ENCODE peak calls at places on chromosomes 4 and X, in four cellular contexts. One of them, this sample, is unnamed.

GRCh38 chr4:60216752-60217151 is 983.4 kb upstream of the ADGRL3 start:
- DNase-seq in GM12878: no peak
- DNase-seq in AG10803: no peak
- DNase-seq in astrocyte of the spinal cord: peak; percentile 47
- DNase-seq in this sample: no peak

GRCh38 chr4:145071560-145071959 is 26.4 kb downstream of the ANAPC10 start:
- DNase-seq in GM12878: no peak
- DNase-seq in AG10803: no peak
- DNase-seq in astrocyte of the spinal cord: no peak
- DNase-seq in this sample: no peak

GRCh38 chr4:177574446-177574845 is 132.2 kb upstream of the AGA start:
- DNase-seq in GM12878: no peak
- DNase-seq in AG10803: no peak
- DNase-seq in astrocyte of the spinal cord: peak; percentile 22
- DNase-seq in this sample: no peak

GRCh38 chr4:98556451-98556850 is 102.0 kb downstream of the TSPAN5 start:
- DNase-seq in GM12878: no peak
- DNase-seq in AG10803: peak; percentile 43
- DNase-seq in astrocyte of the spinal cord: no peak
- DNase-seq in this sample: no peak

GRCh38 chrX:24203072-24203808 is 53.7 kb downstream of the ZFX start:
- DNase-seq in GM12878: no peak
- DNase-seq in AG10803: no peak
- DNase-seq in astrocyte of the spinal cord: no peak
- DNase-seq in this sample: no peak

GRCh38 chrX:12210196-12210815 is 72.0 kb downstream of the FRMPD4 start:
- DNase-seq in GM12878: no peak
- DNase-seq in AG10803: peak; percentile 70
- DNase-seq in astrocyte of the spinal cord: peak; percentile 73
- DNase-seq in this sample: no peak

GRCh38 chr4:19577121-19577520 is 674.6 kb upstream of the SLIT2 start:
- DNase-seq in GM12878: no peak
- DNase-seq in AG10803: peak; percentile 74
- DNase-seq in astrocyte of the spinal cord: peak; percentile 7
- DNase-seq in this sample: no peak

GRCh38 chr4:28557755-28558154 is 1697.1 kb downstream of the STIM2 start:
- DNase-seq in GM12878: no peak
- DNase-seq in AG10803: peak; percentile 59
- DNase-seq in astrocyte of the spinal cord: peak; percentile 1
- DNase-seq in this sample: no peak

GRCh38 chr4:76011700-76012387 is 4.5 kb upstream of the CXCL9 start:
- DNase-seq in GM12878: peak; percentile 60
- DNase-seq in AG10803: peak; percentile 78
- DNase-seq in astrocyte of the spinal cord: peak; percentile 71
- DNase-seq in this sample: peak; percentile 79

GRCh38 chrX:38127961-38128360 is 92.7 kb downstream of the SRPX start:
- DNase-seq in GM12878: no peak
- DNase-seq in AG10803: no peak
- DNase-seq in astrocyte of the spinal cord: no peak
- DNase-seq in this sample: no peak

GRCh38 chr4:163256680-163257343 is 75.6 kb downstream of the NPY1R start:
- DNase-seq in GM12878: no peak
- DNase-seq in AG10803: no peak
- DNase-seq in astrocyte of the spinal cord: no peak
- DNase-seq in this sample: no peak

GRCh38 chrX:145623453-145623852 is 194.2 kb upstream of the SLITRK2 start:
- DNase-seq in GM12878: no peak
- DNase-seq in AG10803: no peak
- DNase-seq in astrocyte of the spinal cord: peak; percentile 35
- DNase-seq in this sample: no peak

GRCh38 chr4:175770555-175770954 is 41.5 kb downstream of the GPM6A start:
- DNase-seq in GM12878: no peak
- DNase-seq in AG10803: peak; percentile 11
- DNase-seq in astrocyte of the spinal cord: no peak
- DNase-seq in this sample: no peak

GRCh38 chrX:46912673-46913491 is 661 bp downstream of the JADE3 start:
- DNase-seq in GM12878: no peak
- DNase-seq in AG10803: peak; percentile 24
- DNase-seq in astrocyte of the spinal cord: peak; percentile 38
- DNase-seq in this sample: peak; percentile 66

GRCh38 chr4:153211986-153212720 is 7.9 kb downstream of the TRIM2 start:
- DNase-seq in GM12878: no peak
- DNase-seq in AG10803: peak; percentile 86
- DNase-seq in astrocyte of the spinal cord: peak; percentile 40
- DNase-seq in this sample: no peak

GRCh38 chrX:27751976-27752375 is 55.8 kb upstream of the MAGEB10 start:
- DNase-seq in GM12878: no peak
- DNase-seq in AG10803: no peak
- DNase-seq in astrocyte of the spinal cord: no peak
- DNase-seq in this sample: no peak

GRCh38 chr4:184329235-184330007 is 111.7 kb upstream of the ENPP6 start:
- DNase-seq in GM12878: no peak
- DNase-seq in AG10803: no peak
- DNase-seq in astrocyte of the spinal cord: no peak
- DNase-seq in this sample: no peak

GRCh38 chr4:108001540-108001939 is 11.9 kb downstream of the HADH start:
- DNase-seq in GM12878: no peak
- DNase-seq in AG10803: no peak
- DNase-seq in astrocyte of the spinal cord: no peak
- DNase-seq in this sample: no peak

GRCh38 chr4:183182873-183183725 is 84.0 kb downstream of the WWC2 start:
- DNase-seq in GM12878: no peak
- DNase-seq in AG10803: peak; percentile 83
- DNase-seq in astrocyte of the spinal cord: peak; percentile 83
- DNase-seq in this sample: peak; percentile 21

GRCh38 chr4:40388248-40388647 is 53.1 kb downstream of the CHRNA9 start:
- DNase-seq in GM12878: no peak
- DNase-seq in AG10803: no peak
- DNase-seq in astrocyte of the spinal cord: no peak
- DNase-seq in this sample: peak; percentile 14

GRCh38 chr4:16019666-16020065 is 56.7 kb upstream of the FGFBP2 start:
- DNase-seq in GM12878: no peak
- DNase-seq in AG10803: peak; percentile 77
- DNase-seq in astrocyte of the spinal cord: no peak
- DNase-seq in this sample: no peak

GRCh38 chr4:7371122-7371941 is 63.4 kb downstream of the PSAPL1 start:
- DNase-seq in GM12878: no peak
- DNase-seq in AG10803: peak; percentile 17
- DNase-seq in astrocyte of the spinal cord: peak; percentile 36
- DNase-seq in this sample: no peak

GRCh38 chr4:152991361-152991760 is 55.2 kb downstream of the FHDC1 start:
- DNase-seq in GM12878: no peak
- DNase-seq in AG10803: no peak
- DNase-seq in astrocyte of the spinal cord: no peak
- DNase-seq in this sample: no peak

GRCh38 chr4:184163813-184164212 is 53.9 kb downstream of the ENPP6 start:
- DNase-seq in GM12878: no peak
- DNase-seq in AG10803: peak; percentile 12
- DNase-seq in astrocyte of the spinal cord: peak; percentile 23
- DNase-seq in this sample: peak; percentile 36

GRCh38 chrX:9414416-9414815 is 50.4 kb upstream of the TBL1X start:
- DNase-seq in GM12878: no peak
- DNase-seq in AG10803: peak; percentile 79
- DNase-seq in astrocyte of the spinal cord: no peak
- DNase-seq in this sample: no peak

GRCh38 chr4:112266823-112267222 is 18.9 kb downstream of the TIFA start:
- DNase-seq in GM12878: no peak
- DNase-seq in AG10803: peak; percentile 33
- DNase-seq in astrocyte of the spinal cord: peak; percentile 35
- DNase-seq in this sample: peak; percentile 35

GRCh38 chr4:38310446-38311043 is 350.3 kb downstream of the PTTG2 start:
- DNase-seq in GM12878: peak; percentile 97
- DNase-seq in AG10803: no peak
- DNase-seq in astrocyte of the spinal cord: peak; percentile 48
- DNase-seq in this sample: peak; percentile 97

GRCh38 chr4:17766826-17767458 is 14.5 kb downstream of the FAM184B start:
- DNase-seq in GM12878: no peak
- DNase-seq in AG10803: no peak
- DNase-seq in astrocyte of the spinal cord: no peak
- DNase-seq in this sample: no peak

GRCh38 chr4:48205092-48205491 is 64.5 kb downstream of the TEC start:
- DNase-seq in GM12878: no peak
- DNase-seq in AG10803: no peak
- DNase-seq in astrocyte of the spinal cord: no peak
- DNase-seq in this sample: no peak

GRCh38 chrX:154378059-154378798 is 866 bp upstream of the EMD start:
- DNase-seq in GM12878: no peak
- DNase-seq in AG10803: peak; percentile 59
- DNase-seq in astrocyte of the spinal cord: peak; percentile 51
- DNase-seq in this sample: no peak

GRCh38 chrX:113802837-113803236 is 781.0 kb upstream of the HTR2C start:
- DNase-seq in GM12878: no peak
- DNase-seq in AG10803: no peak
- DNase-seq in astrocyte of the spinal cord: no peak
- DNase-seq in this sample: no peak

GRCh38 chrX:40098264-40099045 is 697 bp upstream of the BCOR start:
- DNase-seq in GM12878: no peak
- DNase-seq in AG10803: no peak
- DNase-seq in astrocyte of the spinal cord: peak; percentile 61
- DNase-seq in this sample: peak; percentile 81

GRCh38 chrX:40097101-40097491 is 662 bp downstream of the BCOR start:
- DNase-seq in GM12878: no peak
- DNase-seq in AG10803: no peak
- DNase-seq in astrocyte of the spinal cord: no peak
- DNase-seq in this sample: peak; percentile 37

GRCh38 chrX:40096395-40097091 is 1.2 kb downstream of the BCOR start:
- DNase-seq in GM12878: no peak
- DNase-seq in AG10803: no peak
- DNase-seq in astrocyte of the spinal cord: peak; percentile 56
- DNase-seq in this sample: peak; percentile 72

GRCh38 chrX:40099046-40099968 is 1.5 kb upstream of the BCOR start:
- DNase-seq in GM12878: peak; percentile 66
- DNase-seq in AG10803: no peak
- DNase-seq in astrocyte of the spinal cord: no peak
- DNase-seq in this sample: peak; percentile 85

DNA sequence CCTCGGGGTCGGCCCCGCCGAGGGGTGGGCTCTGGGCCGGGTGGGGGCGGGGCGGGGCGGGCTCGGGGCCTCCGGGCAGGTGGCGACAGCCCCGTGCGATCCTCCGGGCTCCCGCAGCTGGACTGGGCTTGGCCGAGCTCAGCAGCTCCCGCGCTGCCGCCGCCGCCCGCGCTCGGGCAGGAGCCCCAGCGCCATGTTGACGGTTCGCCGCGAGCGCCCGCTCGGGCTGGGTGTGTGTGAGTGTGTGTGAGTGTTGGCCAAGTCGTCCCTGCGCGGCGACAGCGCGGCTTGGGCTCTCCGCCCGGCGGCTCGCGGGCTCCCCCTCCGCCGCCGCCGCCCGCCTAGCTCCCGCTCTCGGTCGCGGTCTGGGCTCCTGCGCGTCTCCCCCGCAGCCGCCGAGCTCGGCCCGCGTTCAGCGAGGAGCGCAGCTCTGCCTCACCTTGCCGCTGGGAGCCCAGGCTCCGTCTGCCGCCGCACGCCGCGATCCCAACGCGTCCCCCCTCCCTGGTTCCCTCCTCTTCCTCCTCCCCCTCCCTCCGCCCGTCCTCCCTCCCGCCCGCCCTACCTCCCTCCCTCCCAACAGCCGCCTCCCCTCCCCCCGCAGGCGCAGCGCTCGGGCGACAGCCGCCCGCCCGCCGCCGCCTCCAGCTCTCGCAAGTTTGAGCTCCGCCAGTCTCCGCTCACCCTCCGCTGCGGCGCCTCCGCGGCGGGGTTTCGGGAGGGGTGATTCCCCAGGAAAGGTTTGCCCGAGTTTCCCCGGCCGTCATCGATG is at the start of gene BCOR:
- DNase-seq in GM12878: no peak
- DNase-seq in AG10803: peak; percentile 72
- DNase-seq in astrocyte of the spinal cord: no peak
- DNase-seq in this sample: peak; percentile 85
- TF ChIP-seq CTCF in GM12878: no peak
- TF ChIP-seq CTCF in AG10803: no peak
- TF ChIP-seq CTCF in astrocyte of the spinal cord: no peak
- TF ChIP-seq CTCF in this sample: no peak

DNA sequence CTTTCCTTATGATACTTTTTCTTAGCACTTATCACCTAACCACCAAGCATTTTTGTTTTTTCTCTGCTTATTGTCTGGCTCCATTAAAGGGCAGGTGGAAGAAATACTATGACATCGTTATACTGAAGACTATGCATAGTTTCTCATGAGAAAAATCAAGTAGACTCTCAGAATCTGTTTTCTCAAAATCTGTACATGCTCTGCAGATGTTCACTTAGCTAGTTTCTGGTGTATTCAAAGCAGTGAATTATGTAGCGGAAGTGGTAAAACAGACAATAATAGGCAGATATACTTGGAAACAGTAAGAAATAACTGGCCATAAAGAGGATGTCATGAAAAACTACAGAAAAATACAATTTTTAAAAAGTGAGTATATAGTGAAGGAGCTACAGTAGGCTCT is 146.0 kb downstream of the STIM2 start:
- DNase-seq in GM12878: no peak
- DNase-seq in AG10803: no peak
- DNase-seq in astrocyte of the spinal cord: no peak
- DNase-seq in this sample: no peak
- H3K4me3 ChIP-seq in GM12878: no peak overlapping the region
- H3K4me3 ChIP-seq in AG10803: no peak overlapping the region
- H3K4me3 ChIP-seq in astrocyte of the spinal cord: no peak overlapping the region
- H3K4me3 ChIP-seq in this sample: no peak overlapping the region

DNA sequence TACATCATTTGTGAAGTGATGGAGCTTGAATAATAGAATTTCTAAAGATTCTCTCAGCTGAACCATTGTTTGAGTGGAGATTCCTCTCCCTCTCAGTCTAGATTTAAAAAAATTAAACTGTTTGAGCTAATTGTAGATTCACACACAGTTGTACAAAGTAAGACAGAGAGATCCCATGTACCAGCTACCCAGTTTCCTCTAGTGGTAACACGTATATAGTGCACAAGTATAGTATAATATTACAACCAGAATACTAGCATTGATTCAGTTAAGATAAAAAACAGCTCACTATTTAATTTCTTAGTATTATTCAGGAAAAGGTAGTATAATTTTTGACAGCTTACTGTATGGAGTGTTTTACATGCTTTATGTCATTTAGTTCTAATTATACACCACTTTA is 136.2 kb downstream of the SNCA start:
- DNase-seq in GM12878: no peak
- DNase-seq in AG10803: no peak
- DNase-seq in astrocyte of the spinal cord: no peak
- DNase-seq in this sample: no peak
- TF ChIP-seq CTCF in GM12878: no peak
- TF ChIP-seq CTCF in AG10803: no peak
- TF ChIP-seq CTCF in astrocyte of the spinal cord: no peak
- TF ChIP-seq CTCF in this sample: no peak

GRCh38 chrX:134544189-134544588 is 84.2 kb downstream of the HPRT1 start:
- DNase-seq in GM12878: no peak
- DNase-seq in AG10803: peak; percentile 50
- DNase-seq in astrocyte of the spinal cord: no peak
- DNase-seq in this sample: no peak
- H3K4me3 ChIP-seq in GM12878: no peak overlapping the region
- H3K4me3 ChIP-seq in AG10803: no peak overlapping the region
- H3K4me3 ChIP-seq in astrocyte of the spinal cord: no peak overlapping the region
- H3K4me3 ChIP-seq in this sample: no peak overlapping the region

GRCh38 chrX:108735087-108735679 is 1.2 kb downstream of the IRS4 start:
- DNase-seq in GM12878: no peak
- DNase-seq in AG10803: no peak
- DNase-seq in astrocyte of the spinal cord: no peak
- DNase-seq in this sample: peak; percentile 13
- TF ChIP-seq CTCF in GM12878: no peak
- TF ChIP-seq CTCF in AG10803: no peak
- TF ChIP-seq CTCF in astrocyte of the spinal cord: peak; percentile 3
- TF ChIP-seq CTCF in this sample: no peak